ENCODE peak calls at places on chromosomes 3 and 15, in five cellular contexts. Q is lung microvascular endothelial cell, O is foreskin keratinocyte, N is SW480, I is adrenal gland. E is an unnamed sample.

GRCh38 chr15:31267161-31268107 is 59.2 kb upstream of the KLF13 start:
- DNase-seq in Q (no peak), O (no peak), N (no peak), I (peak), E (no peak)

GRCh38 chr3:103786296-103786695 is 1351.5 kb downstream of the ZPLD1 start:
- DNase-seq in Q (no peak), O (no peak), N (no peak), I (no peak), E (no peak)

GRCh38 chr15:39228889-39229288 is 352.0 kb upstream of the THBS1 start:
- DNase-seq in Q (no peak), O (no peak), N (no peak), I (no peak), E (no peak)

GRCh38 chr3:39990532-39990931 is 181.1 kb downstream of the MYRIP start:
- DNase-seq in Q (peak), O (peak), N (peak), I (no peak), E (no peak)

GRCh38 chr15:81176291-81176893 is 20.3 kb upstream of the IL16 start:
- DNase-seq in Q (no peak), O (no peak), N (no peak), I (peak), E (no peak)

GRCh38 chr3:195111322-195111710 is 159.6 kb downstream of the XXYLT1 start:
- DNase-seq in Q (no peak), O (no peak), N (no peak), I (no peak), E (no peak)

GRCh38 chr3:112974894-112975293 is at the start of gene CD200R1:
- DNase-seq in Q (no peak), O (no peak), N (no peak), I (no peak), E (no peak)

GRCh38 chr3:42503957-42504333 is 1.5 kb downstream of the VIPR1 start:
- DNase-seq in Q (no peak), O (no peak), N (no peak), I (no peak), E (no peak)

GRCh38 chr15:55774113-55774970 is 31.4 kb upstream of the PRTG start:
- DNase-seq in Q (peak), O (no peak), N (no peak), I (peak), E (no peak)

GRCh38 chr15:50884583-50884982 is 23.9 kb upstream of the AP4E1 start:
- DNase-seq in Q (no peak), O (peak), N (no peak), I (no peak), E (no peak)

GRCh38 chr3:98185180-98185579 is 18.7 kb downstream of the OR5H15 start:
- DNase-seq in Q (no peak), O (no peak), N (no peak), I (no peak), E (no peak)

GRCh38 chr3:112676659-112677234 is 35.8 kb upstream of the CCDC80 start:
- DNase-seq in Q (peak), O (peak), N (peak), I (peak), E (peak)

GRCh38 chr3:52534281-52535183 is 875 bp upstream of the NT5DC2 start:
- DNase-seq in Q (peak), O (peak), N (no peak), I (peak), E (no peak)

E was measured in brain pericyte.